ENCODE peak calls at places on chromosomes 12 and 14, in five cellular contexts. P is A549, A is ovary, M is heart left ventricle, D is uterus. J is an unnamed sample.

GRCh38 chr12:51977320-51977753 is 25.8 kb downstream of the ACVR1B start:
- DNase-seq in P (no peak), A (no peak), M (no peak), D (no peak), J (peak)

GRCh38 chr14:63542231-63542999 is 762 bp downstream of the PPP2R5E start:
- DNase-seq in P (no peak), A (no peak), M (no peak), D (peak), J (no peak)

GRCh38 chr12:55652352-55652751 is 15.7 kb downstream of the OR10P1 start:
- DNase-seq in P (no peak), A (no peak), M (no peak), D (no peak), J (no peak)

GRCh38 chr12:31568498-31568897 is 22.4 kb downstream of the DENND5B start:
- DNase-seq in P (no peak), A (no peak), M (no peak), D (no peak), J (no peak)

GRCh38 chr12:25557830-25558436 is 4.8 kb upstream of the LMNTD1 start:
- DNase-seq in P (peak), A (no peak), M (no peak), D (no peak), J (peak)

GRCh38 chr12:88509347-88509746 is 70.9 kb downstream of the KITLG start:
- DNase-seq in P (no peak), A (no peak), M (no peak), D (no peak), J (no peak)

GRCh38 chr12:3004655-3005565 is 45.7 kb downstream of the TEAD4 start:
- DNase-seq in P (no peak), A (no peak), M (no peak), D (no peak), J (peak)

GRCh38 chr14:31429791-31430190 is 9.4 kb upstream of the HEATR5A start:
- DNase-seq in P (no peak), A (no peak), M (no peak), D (no peak), J (no peak)

GRCh38 chr14:81728447-81728846 is 194.8 kb upstream of the SEL1L start:
- DNase-seq in P (no peak), A (no peak), M (no peak), D (no peak), J (no peak)

GRCh38 chr14:74583689-74584434 is 28.2 kb downstream of the LTBP2 start:
- DNase-seq in P (peak), A (no peak), M (no peak), D (peak), J (peak)

GRCh38 chr12:108622425-108622824 is 11.3 kb downstream of the SELPLG start:
- DNase-seq in P (peak), A (no peak), M (peak), D (no peak), J (no peak)

GRCh38 chr12:6461401-6462233 is 8.9 kb downstream of the VAMP1 start:
- DNase-seq in P (no peak), A (no peak), M (peak), D (no peak), J (no peak)

GRCh38 chr14:34781242-34781641 is 66.8 kb upstream of the CFL2 start:
- DNase-seq in P (no peak), A (no peak), M (no peak), D (no peak), J (no peak)

GRCh38 chr12:46609671-46610070 is 216.1 kb downstream of the SLC38A4 start:
- DNase-seq in P (no peak), A (no peak), M (no peak), D (no peak), J (no peak)

GRCh38 chr12:46610754-46611153 is 215.0 kb downstream of the SLC38A4 start:
- DNase-seq in P (no peak), A (no peak), M (no peak), D (no peak), J (no peak)

GRCh38 chr12:46604684-46605083 is 221.1 kb downstream of the SLC38A4 start:
- DNase-seq in P (no peak), A (no peak), M (no peak), D (no peak), J (no peak)

GRCh38 chr12:46608431-46609280 is 217.1 kb downstream of the SLC38A4 start:
- DNase-seq in P (no peak), A (no peak), M (no peak), D (no peak), J (no peak)

GRCh38 chr12:46609281-46609623 is 216.5 kb downstream of the SLC38A4 start:
- DNase-seq in P (no peak), A (no peak), M (no peak), D (no peak), J (no peak)
- H3K27ac ChIP-seq in P (peak), A (no peak), M (no peak), D (peak), J (peak)

GRCh38 chr12:80161612-80162011 is 62.3 kb downstream of the OTOGL start:
- DNase-seq in P (no peak), A (no peak), M (no peak), D (no peak), J (no peak)

GRCh38 chr12:80166751-80167150 is 67.4 kb downstream of the OTOGL start:
- DNase-seq in P (no peak), A (no peak), M (no peak), D (no peak), J (no peak)

GRCh38 chr12:80157640-80158039 is 58.3 kb downstream of the OTOGL start:
- DNase-seq in P (no peak), A (no peak), M (no peak), D (no peak), J (no peak)

GRCh38 chr12:80165741-80166140 is 66.4 kb downstream of the OTOGL start:
- DNase-seq in P (no peak), A (no peak), M (no peak), D (no peak), J (no peak)

GRCh38 chr12:80162177-80162576 is 62.8 kb downstream of the OTOGL start:
- DNase-seq in P (no peak), A (no peak), M (no peak), D (no peak), J (no peak)
- H3K4me3 ChIP-seq in P (no peak), A (no peak), M (no peak), D (no peak), J (no peak)

GRCh38 chr14:51860164-51860835 is at the start of gene GNG2:
- DNase-seq in P (peak), A (peak), M (peak), D (peak), J (peak)
- TF ChIP-seq POLR2A in P (no peak), A (no peak), M (peak), D (no peak), J (no peak)

DNA sequence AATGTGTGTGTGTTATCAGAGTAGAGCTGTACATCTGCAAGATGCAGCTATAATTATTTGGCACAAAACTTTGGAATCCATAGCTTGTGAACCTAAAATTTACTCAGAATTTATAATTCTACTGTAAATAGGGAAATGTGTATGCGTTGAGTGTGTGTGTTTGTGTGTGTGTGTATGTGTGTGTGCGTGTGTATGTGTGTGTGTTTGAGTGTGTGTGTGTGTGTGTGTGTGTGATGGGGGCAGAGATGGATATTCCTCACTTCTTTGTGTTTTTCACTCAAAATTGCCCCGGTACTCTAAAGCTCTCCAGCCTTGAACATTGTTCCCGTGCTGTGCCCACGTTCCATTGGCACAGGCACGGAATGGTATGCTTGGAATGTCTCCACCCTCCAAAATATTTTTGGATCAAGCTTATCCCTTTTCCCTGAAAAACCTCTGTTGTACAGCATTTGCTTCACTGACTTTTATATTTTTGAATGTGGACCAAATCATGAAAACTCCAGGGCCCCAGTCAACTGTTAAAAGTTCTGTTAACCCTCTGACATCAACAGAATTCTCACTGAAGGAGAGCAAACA is 150.3 kb upstream of the BMP4 start:
- DNase-seq in P (no peak), A (no peak), M (no peak), D (no peak), J (peak)
- H3K27ac ChIP-seq in P (peak), A (no peak), M (peak), D (no peak), J (peak)

GRCh38 chr12:58916153-58916709 is 4.1 kb downstream of the LRIG3 start:
- DNase-seq in P (no peak), A (no peak), M (no peak), D (no peak), J (no peak)

GRCh38 chr12:58915634-58916033 is 4.7 kb downstream of the LRIG3 start:
- DNase-seq in P (no peak), A (peak), M (peak), D (peak), J (peak)

GRCh38 chr12:58917699-58918334 is 2.5 kb downstream of the LRIG3 start:
- DNase-seq in P (no peak), A (no peak), M (no peak), D (no peak), J (no peak)

GRCh38 chr12:58918475-58918874 is 1.8 kb downstream of the LRIG3 start:
- DNase-seq in P (no peak), A (no peak), M (no peak), D (no peak), J (no peak)

GRCh38 chr12:58916891-58917570 is 3.3 kb downstream of the LRIG3 start:
- DNase-seq in P (no peak), A (no peak), M (no peak), D (no peak), J (no peak)
- H3K4me3 ChIP-seq in P (no peak), A (peak), M (peak), D (peak), J (peak)

DNA sequence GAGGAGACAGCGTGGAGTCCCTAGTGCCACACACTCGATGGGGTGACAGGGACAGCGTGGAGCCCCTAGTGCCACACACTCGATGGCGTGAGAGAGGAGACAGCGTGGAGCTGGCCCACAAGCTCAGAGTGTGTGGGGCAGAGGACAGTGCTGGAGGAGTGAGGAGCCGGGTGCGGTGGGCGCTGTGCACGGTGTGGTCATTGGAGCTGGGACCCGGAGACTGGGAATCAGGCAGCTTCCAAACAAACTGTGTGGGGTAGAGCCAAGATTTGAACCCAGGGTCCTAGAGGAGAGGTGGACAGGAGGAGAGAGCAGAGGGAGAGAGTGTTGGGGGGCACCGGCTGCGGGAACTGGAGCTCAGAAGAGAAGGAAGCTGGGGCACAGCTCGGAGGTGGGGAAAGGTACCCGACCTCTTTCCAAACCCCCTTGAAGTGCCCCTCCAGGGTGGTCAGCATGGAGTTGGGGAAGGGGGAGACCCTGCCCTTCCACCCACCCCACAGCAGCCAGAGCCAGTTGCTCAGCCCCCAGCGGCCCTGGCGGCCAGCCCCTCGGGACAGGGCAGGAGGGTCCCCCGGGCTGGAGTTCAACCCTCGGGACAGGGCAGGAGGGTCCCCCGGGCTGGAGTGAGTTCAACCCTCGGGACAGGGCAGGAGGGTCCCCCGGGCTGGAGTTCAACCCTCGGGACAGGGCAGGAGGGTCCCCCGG is 91.0 kb downstream of the NOC4L start:
- DNase-seq in P (no peak), A (no peak), M (no peak), D (no peak), J (no peak)
- TF ChIP-seq POLR2A in P (no peak), A (no peak), M (no peak), D (no peak), J (no peak)

GRCh38 chr14:89277229-89277628 is 139.8 kb downstream of the FOXN3 start:
- DNase-seq in P (no peak), A (no peak), M (no peak), D (no peak), J (no peak)
- H3K27ac ChIP-seq in P (no peak), A (no peak), M (no peak), D (no peak), J (no peak)

GRCh38 chr14:73243748-73244147 is 6.4 kb downstream of the PAPLN start:
- DNase-seq in P (no peak), A (no peak), M (no peak), D (no peak), J (no peak)

GRCh38 chr14:73243341-73243740 is 6.0 kb downstream of the PAPLN start:
- DNase-seq in P (no peak), A (no peak), M (no peak), D (no peak), J (no peak)

GRCh38 chr14:73244541-73244940 is 7.2 kb downstream of the PAPLN start:
- DNase-seq in P (no peak), A (no peak), M (peak), D (no peak), J (no peak)

GRCh38 chr14:73246387-73247150 is 9.3 kb downstream of the PAPLN start:
- DNase-seq in P (no peak), A (no peak), M (no peak), D (no peak), J (no peak)

DNA sequence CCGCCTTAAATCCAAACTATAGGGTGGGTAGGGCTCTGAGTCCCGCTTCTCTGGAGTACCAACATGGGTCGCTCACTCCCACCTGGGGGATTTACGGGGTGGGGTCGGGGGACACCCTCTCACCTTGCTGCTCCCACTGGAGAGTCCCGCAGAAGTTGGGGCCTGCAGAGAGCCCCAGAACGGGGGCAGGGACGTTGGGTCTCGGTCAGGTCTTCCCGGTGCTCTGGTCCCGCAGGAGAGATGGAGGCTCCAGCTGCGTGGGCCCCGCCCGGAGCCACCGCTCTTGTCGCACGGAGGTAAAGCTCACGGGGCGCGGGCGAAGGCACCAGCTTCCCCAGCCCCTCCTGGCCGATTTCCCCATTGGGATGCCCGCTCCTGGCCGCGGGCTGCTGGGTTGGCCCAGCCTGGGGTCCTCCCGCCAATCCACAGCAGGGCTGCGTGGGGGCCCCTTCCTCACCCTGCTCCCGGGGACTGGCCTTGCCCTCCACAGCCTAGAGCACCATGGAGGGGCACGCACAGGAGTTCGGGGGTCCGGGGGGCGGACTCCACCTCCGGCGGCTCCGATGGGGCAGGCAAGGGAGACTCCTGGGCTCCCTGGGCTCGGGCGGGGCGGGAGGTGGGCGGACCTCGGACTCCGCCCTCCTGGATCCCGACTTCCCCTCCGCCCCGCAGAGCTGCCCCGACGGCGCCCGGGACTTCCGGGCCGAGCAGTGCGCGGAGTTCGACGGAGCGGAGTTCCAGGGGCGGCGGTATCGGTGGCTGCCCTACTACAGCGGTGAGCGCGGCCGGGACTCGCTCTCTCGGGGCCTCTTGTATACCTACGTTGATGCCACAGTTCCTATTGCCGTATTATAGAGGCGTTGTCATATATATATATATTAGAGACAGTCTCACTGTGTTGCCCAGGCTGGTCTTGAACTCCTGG is 8.4 kb downstream of the PAPLN start:
- DNase-seq in P (no peak), A (no peak), M (peak), D (no peak), J (peak)
- H3K4me3 ChIP-seq in P (no peak), A (peak), M (peak), D (peak), J (peak)

GRCh38 chr12:4274396-4274959 is 916 bp downstream of the CCND2 start:
- DNase-seq in P (no peak), A (peak), M (no peak), D (no peak), J (peak)

GRCh38 chr12:4272976-4273650 is 449 bp upstream of the CCND2 start:
- DNase-seq in P (no peak), A (no peak), M (no peak), D (no peak), J (no peak)

GRCh38 chr12:4272014-4272975 is 1.3 kb upstream of the CCND2 start:
- DNase-seq in P (no peak), A (peak), M (peak), D (peak), J (peak)

GRCh38 chr12:4274960-4275868 is 1.7 kb downstream of the CCND2 start:
- DNase-seq in P (no peak), A (peak), M (no peak), D (peak), J (peak)

DNA sequence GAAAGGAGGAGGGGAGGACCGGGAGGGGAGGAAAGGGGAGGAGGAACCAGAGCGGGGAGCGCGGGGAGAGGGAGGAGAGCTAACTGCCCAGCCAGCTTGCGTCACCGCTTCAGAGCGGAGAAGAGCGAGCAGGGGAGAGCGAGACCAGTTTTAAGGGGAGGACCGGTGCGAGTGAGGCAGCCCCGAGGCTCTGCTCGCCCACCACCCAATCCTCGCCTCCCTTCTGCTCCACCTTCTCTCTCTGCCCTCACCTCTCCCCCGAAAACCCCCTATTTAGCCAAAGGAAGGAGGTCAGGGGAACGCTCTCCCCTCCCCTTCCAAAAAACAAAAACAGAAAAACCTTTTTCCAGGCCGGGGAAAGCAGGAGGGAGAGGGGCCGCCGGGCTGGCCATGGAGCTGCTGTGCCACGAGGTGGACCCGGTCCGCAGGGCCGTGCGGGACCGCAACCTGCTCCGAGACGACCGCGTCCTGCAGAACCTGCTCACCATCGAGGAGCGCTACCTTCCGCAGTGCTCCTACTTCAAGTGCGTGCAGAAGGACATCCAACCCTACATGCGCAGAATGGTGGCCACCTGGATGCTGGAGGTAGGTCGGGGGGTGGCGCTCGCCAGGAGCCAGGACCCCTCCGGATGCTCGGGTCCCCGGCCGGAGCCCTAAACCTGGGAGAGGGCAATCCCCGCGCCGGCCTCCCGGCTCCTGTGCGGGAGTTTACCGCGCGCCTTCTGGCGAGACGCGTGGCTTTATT is at the start of gene CCND2:
- DNase-seq in P (peak), A (peak), M (peak), D (peak), J (peak)
- TF ChIP-seq POLR2A in P (no peak), A (peak), M (peak), D (peak), J (peak)